ENCODE peak calls at places on chromosome 1, in eight cellular contexts. U, E, L, B, H, W, K and O are unnamed samples.

GRCh38 chr1:107244734-107245495 is 104.1 kb downstream of the NTNG1 start:
- DNase-seq in L (no peak), H (no peak), B (no peak), W (no peak), E (no peak), K (no peak), U (no peak), O (no peak)

GRCh38 chr1:106435269-106435668 is 621.2 kb upstream of the PRMT6 start:
- DNase-seq in B (no peak), L (no peak), U (no peak), W (no peak), K (no peak), H (no peak), E (no peak), O (no peak)

GRCh38 chr1:172914517-172915144 is 136.1 kb downstream of the TNFSF18 start:
- DNase-seq in W (peak), B (no peak), E (no peak), U (no peak), H (peak), K (no peak), L (no peak), O (no peak)

GRCh38 chr1:191695865-191696264 is 462.4 kb upstream of the RGS18 start:
- DNase-seq in K (no peak), H (no peak), E (no peak), L (no peak), W (peak), U (no peak), B (no peak), O (peak)

GRCh38 chr1:154430903-154431302 is 25.8 kb downstream of the IL6R start:
- DNase-seq in L (no peak), B (no peak), W (no peak), H (peak), K (peak), U (peak), E (no peak), O (no peak)

GRCh38 chr1:27031235-27032118 is 18.8 kb upstream of the TENT5B start:
- DNase-seq in E (peak), B (peak), W (no peak), U (peak), L (peak), K (no peak), H (peak), O (no peak)

GRCh38 chr1:175714350-175714749 is 29.0 kb downstream of the TNR start:
- DNase-seq in U (no peak), B (no peak), L (no peak), H (no peak), E (no peak), K (no peak), W (no peak), O (no peak)

GRCh38 chr1:110612060-110612745 is 6.0 kb upstream of the KCNA2 start:
- DNase-seq in H (no peak), K (no peak), L (no peak), U (no peak), B (no peak), W (no peak), E (no peak), O (no peak)

GRCh38 chr1:111990026-111990877 is 784 bp upstream of the KCND3 start:
- DNase-seq in H (peak), E (peak), B (no peak), W (no peak), K (peak), L (no peak), U (no peak), O (no peak)

GRCh38 chr1:160428053-160428452 is 27.7 kb downstream of the VANGL2 start:
- DNase-seq in E (no peak), H (no peak), L (no peak), U (no peak), W (no peak), B (no peak), K (no peak), O (no peak)

GRCh38 chr1:54795100-54795665 is 5.9 kb downstream of the TTC22 start:
- DNase-seq in E (no peak), B (no peak), U (no peak), H (no peak), W (no peak), L (no peak), K (no peak), O (no peak)

GRCh38 chr1:182383037-182383661 is 8.4 kb downstream of the GLUL start:
- DNase-seq in B (no peak), U (no peak), K (no peak), L (no peak), H (no peak), W (no peak), E (no peak), O (no peak)

GRCh38 chr1:13517193-13517812 is 3.5 kb upstream of the LRRC38 start:
- DNase-seq in L (no peak), W (no peak), U (peak), E (no peak), B (no peak), K (peak), H (peak), O (peak)

GRCh38 chr1:86933051-86933450 is 18.6 kb downstream of the HS2ST1 start:
- DNase-seq in U (no peak), E (no peak), H (no peak), K (no peak), B (no peak), W (no peak), L (no peak), O (no peak)

GRCh38 chr1:86938450-86938849 is 24.0 kb downstream of the HS2ST1 start:
- DNase-seq in W (no peak), B (no peak), E (no peak), H (peak), U (no peak), K (no peak), L (no peak), O (no peak)

GRCh38 chr1:86938855-86939254 is 24.4 kb downstream of the HS2ST1 start:
- DNase-seq in H (no peak), E (no peak), B (no peak), K (no peak), L (no peak), W (no peak), U (no peak), O (no peak)

GRCh38 chr1:86928819-86929218 is 14.4 kb downstream of the HS2ST1 start:
- DNase-seq in E (no peak), K (no peak), W (no peak), B (no peak), U (no peak), L (no peak), H (no peak), O (no peak)

DNA sequence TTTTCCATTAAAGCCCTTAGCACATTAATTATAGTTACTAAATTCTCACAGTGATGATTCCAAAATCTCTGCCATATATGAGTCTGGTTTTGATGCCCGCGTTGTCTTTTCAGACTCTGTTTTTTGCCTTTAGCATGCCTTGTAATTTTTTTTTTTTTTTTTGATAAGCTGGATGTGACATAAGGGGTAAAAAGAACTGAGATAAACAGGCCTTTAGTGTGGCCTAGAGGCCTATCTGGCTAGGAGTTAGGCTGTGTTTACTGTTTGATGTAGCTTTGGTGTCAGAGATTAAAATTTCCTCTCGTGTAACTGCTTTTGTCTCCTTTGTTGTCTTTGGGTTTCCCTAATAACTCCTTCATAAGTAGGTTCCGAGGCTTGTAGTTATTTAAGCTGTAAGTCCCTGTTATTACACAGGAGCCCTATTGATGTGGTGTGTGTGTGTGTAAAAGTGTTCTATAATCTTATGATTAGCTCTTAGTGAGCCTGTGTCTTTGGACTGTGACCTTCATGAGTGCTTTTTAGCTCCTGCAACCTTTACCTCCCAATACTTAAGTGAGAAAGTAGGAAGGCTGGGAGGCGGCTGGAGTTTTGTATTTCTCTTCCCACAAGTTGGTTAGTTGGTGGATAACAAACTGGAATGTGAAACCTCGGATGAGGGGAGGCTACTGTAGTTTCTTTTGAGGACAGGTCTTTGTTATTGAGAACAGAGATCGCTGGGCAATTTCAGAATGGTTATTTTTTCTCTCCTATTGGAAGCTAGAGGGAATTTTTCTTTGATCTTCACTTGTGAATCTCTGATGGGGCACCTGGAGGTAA is 19.3 kb downstream of the HS2ST1 start:
- DNase-seq in U (no peak), W (no peak), K (no peak), B (no peak), E (no peak), L (no peak), H (no peak), O (no peak)
- TF ChIP-seq CTCF in U (no peak), W (no peak), K (no peak), B (no peak), E (no peak), L (no peak), H (no peak), O (no peak)

GRCh38 chr1:85888961-85889360 is 180.7 kb upstream of the ZNHIT6 start:
- DNase-seq in U (no peak), K (no peak), B (no peak), E (no peak), H (peak), L (no peak), W (no peak), O (no peak)

GRCh38 chr1:85884372-85885035 is 176.3 kb upstream of the ZNHIT6 start:
- DNase-seq in L (no peak), E (no peak), U (no peak), H (peak), W (no peak), B (no peak), K (no peak), O (peak)
- TF ChIP-seq CTCF in L (peak), E (peak), U (no peak), H (peak), W (peak), B (peak), K (peak), O (no peak)

GRCh38 chr1:3409737-3410434 is 44.6 kb upstream of the ARHGEF16 start:
- DNase-seq in E (peak), H (peak), W (no peak), U (no peak), K (peak), B (peak), L (no peak), O (no peak)
- TF ChIP-seq CTCF in E (peak), H (peak), W (peak), U (peak), K (peak), B (peak), L (peak), O (no peak)

GRCh38 chr1:201100169-201100930 is 11.9 kb downstream of the CACNA1S start:
- DNase-seq in E (no peak), H (no peak), B (no peak), L (no peak), K (no peak), U (no peak), W (no peak), O (no peak)

GRCh38 chr1:201105688-201106087 is 6.5 kb downstream of the CACNA1S start:
- DNase-seq in L (no peak), W (no peak), K (no peak), B (no peak), H (no peak), E (no peak), U (no peak), O (no peak)

GRCh38 chr1:201104141-201104540 is 8.1 kb downstream of the CACNA1S start:
- DNase-seq in B (no peak), H (no peak), L (no peak), E (no peak), W (no peak), U (no peak), K (no peak), O (no peak)

GRCh38 chr1:201098992-201099391 is 13.2 kb downstream of the CACNA1S start:
- DNase-seq in W (no peak), H (no peak), L (no peak), U (no peak), K (no peak), B (no peak), E (no peak), O (no peak)

DNA sequence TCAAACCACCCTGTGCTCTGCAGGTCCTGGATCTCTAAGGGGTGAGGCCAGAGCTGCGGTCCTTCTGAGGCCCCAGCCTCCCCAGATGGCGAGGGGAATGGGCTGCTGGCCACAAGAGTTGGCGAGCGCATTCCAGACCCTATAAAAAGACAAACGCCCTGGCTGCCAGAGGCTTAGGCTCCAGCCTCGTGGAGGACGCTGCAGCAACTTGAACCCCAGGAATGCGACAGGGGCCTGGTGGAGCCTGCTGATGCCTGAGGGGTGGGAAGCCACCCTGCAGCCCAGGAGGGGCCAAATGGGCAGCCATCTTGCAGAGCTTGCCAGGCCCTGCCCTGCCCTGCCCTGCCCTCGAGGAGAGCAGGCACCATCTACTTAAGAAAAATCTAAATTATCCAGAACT is 8.6 kb downstream of the CACNA1S start:
- DNase-seq in U (no peak), K (no peak), B (no peak), E (no peak), L (no peak), W (no peak), H (no peak), O (no peak)
- TF ChIP-seq CTCF in U (no peak), K (no peak), B (no peak), E (no peak), L (no peak), W (no peak), H (no peak), O (no peak)

GRCh38 chr1:221983444-221983843 is 241.6 kb upstream of the DUSP10 start:
- DNase-seq in W (no peak), B (no peak), U (no peak), L (no peak), K (no peak), E (no peak), H (no peak), O (no peak)

DNA sequence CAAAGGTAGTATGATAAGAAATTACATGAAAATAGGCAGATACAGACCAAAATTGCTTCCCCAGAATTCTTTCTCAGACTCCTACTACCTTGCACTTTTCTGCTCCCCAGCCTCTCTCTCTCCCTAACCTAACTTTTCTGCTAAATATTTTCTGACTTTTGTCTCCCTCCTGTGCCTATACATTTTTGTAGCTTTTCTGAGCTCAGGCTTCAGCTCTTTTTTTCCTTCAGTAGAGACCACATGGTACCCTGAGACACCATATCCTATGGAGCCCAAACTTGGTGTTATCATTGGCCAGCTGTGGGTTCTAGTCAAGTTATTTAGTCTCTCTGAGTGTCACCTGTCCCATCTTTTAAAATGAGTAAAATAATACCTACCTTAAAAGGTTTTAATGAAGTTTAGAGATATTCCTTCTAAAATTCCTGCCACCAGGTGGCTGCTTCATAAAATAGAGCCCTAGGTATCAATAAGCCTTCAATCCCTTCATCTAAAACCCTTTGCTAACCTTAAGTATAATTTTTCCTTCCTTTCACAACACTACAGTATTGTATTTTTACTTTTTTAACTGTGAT is 237.7 kb upstream of the DUSP10 start:
- DNase-seq in U (peak), W (no peak), L (no peak), K (no peak), H (no peak), E (no peak), B (no peak), O (no peak)
- TF ChIP-seq CTCF in U (peak), W (peak), L (peak), K (peak), H (peak), E (no peak), B (peak), O (no peak)

GRCh38 chr1:225427249-225428065 is at the start of gene LBR:
- DNase-seq in B (no peak), E (no peak), L (no peak), U (no peak), H (peak), W (no peak), K (peak), O (no peak)
- TF ChIP-seq CTCF in B (no peak), E (no peak), L (no peak), U (no peak), H (no peak), W (no peak), K (no peak), O (no peak)

GRCh38 chr1:63024132-63024531 is 240.2 kb downstream of the ATG4C start:
- DNase-seq in K (no peak), B (no peak), U (no peak), L (no peak), E (no peak), H (no peak), W (no peak), O (no peak)

GRCh38 chr1:63022319-63022718 is 238.4 kb downstream of the ATG4C start:
- DNase-seq in H (no peak), E (no peak), B (no peak), U (no peak), W (no peak), K (no peak), L (no peak), O (no peak)

GRCh38 chr1:63023182-63023581 is 239.2 kb downstream of the ATG4C start:
- DNase-seq in U (no peak), K (no peak), E (no peak), L (no peak), B (no peak), H (no peak), W (no peak), O (no peak)

GRCh38 chr1:63027176-63027575 is 243.2 kb downstream of the ATG4C start:
- DNase-seq in L (no peak), K (no peak), W (no peak), U (no peak), H (no peak), B (no peak), E (no peak), O (no peak)

GRCh38 chr1:63023637-63024036 is 239.7 kb downstream of the ATG4C start:
- DNase-seq in H (no peak), L (no peak), W (no peak), K (no peak), E (no peak), U (no peak), B (no peak), O (no peak)
- TF ChIP-seq CTCF in H (no peak), L (no peak), W (no peak), K (no peak), E (no peak), U (no peak), B (no peak), O (no peak)

GRCh38 chr1:2133039-2133878 is 61.3 kb downstream of the FAAP20 start:
- DNase-seq in E (peak), W (peak), L (peak), B (peak), H (peak), U (peak), K (peak), O (peak)

GRCh38 chr1:2130871-2131289 is 63.7 kb downstream of the FAAP20 start:
- DNase-seq in H (no peak), B (no peak), U (no peak), W (no peak), L (peak), K (no peak), E (peak), O (no peak)

GRCh38 chr1:2134232-2134603 is 60.4 kb downstream of the FAAP20 start:
- DNase-seq in E (no peak), L (no peak), B (no peak), K (no peak), H (no peak), W (no peak), U (no peak), O (no peak)

GRCh38 chr1:2133879-2134215 is 60.7 kb downstream of the FAAP20 start:
- DNase-seq in U (no peak), W (no peak), H (no peak), B (no peak), L (peak), K (no peak), E (no peak), O (no peak)

DNA sequence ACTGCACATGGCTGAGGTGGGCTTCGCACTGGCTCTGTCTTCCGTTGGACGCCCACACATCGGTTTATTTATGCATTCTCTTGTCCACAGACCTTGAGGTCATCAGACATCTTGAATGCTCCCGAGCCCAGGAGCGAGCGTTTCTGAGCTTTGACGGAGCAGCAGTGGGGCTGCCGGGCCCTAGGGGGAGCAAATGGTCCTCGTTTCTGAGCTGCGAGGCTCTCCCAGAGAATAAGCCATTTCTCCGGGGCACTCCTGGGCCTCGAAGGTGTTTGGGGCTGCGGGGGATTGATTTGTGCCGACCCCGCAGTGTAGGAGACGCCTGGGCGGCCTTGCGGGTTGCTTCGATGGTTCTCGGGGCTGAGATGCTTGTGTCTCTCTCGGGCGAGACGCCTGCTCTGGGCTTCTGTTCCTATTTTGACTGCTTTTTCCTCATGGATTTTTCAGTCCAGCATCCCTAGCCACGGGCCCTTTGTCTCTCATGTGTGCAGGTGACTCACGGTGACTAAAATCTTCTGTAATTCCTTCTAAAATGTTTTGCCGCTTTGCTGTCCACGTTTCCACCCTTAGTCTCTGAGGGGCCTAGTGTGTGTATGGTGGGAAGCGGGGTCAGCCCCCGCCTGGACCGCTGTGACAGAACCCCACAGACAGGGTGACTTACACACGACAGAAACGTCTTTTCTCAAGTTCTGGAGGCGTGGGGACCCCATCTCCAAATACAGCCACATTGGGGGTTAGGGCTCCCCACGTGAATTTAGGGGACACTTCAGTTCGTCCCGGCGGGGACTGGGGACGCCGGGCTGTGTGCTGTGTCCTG is 62.1 kb downstream of the FAAP20 start:
- DNase-seq in U (peak), H (peak), K (peak), W (no peak), E (peak), B (peak), L (no peak), O (no peak)
- TF ChIP-seq CTCF in U (peak), H (peak), K (peak), W (peak), E (peak), B (peak), L (peak), O (no peak)